ENCODE peak calls at places on chromosomes 13 and 19, in four cellular contexts. U, W, E and V are unnamed samples.

GRCh38 chr19:16938211-16938610 is 49.4 kb downstream of the F2RL3 start:
- DNase-seq in E (no peak), U (no peak), W (no peak), V (no peak)

GRCh38 chr19:35736913-35737886 is 5.1 kb downstream of the IGFLR1 start:
- DNase-seq in E (no peak), U (no peak), W (no peak), V (no peak)

GRCh38 chr19:37654118-37654517 is 1.1 kb downstream of the ZFP30 start:
- DNase-seq in W (no peak), E (no peak), U (no peak), V (no peak)

GRCh38 chr19:42403586-42403985 is 13.5 kb upstream of the CNFN start:
- DNase-seq in E (no peak), U (no peak), W (no peak), V (no peak)

GRCh38 chr13:90375851-90376250 is 971.6 kb upstream of the MIR17HG start:
- DNase-seq in E (no peak), U (no peak), W (no peak), V (no peak)

GRCh38 chr19:16661480-16662034 is 618 bp downstream of the TMEM38A start:
- DNase-seq in U (no peak), E (peak; percentile 37), W (peak; percentile 87), V (peak; percentile 56)

GRCh38 chr13:107461751-107462150 is 753.6 kb downstream of the LIG4 start:
- DNase-seq in U (peak; percentile 66), E (no peak), W (no peak), V (no peak)

GRCh38 chr13:68851026-68851425 is 1256.6 kb upstream of the ATXN8OS start:
- DNase-seq in W (no peak), U (no peak), E (no peak), V (no peak)

GRCh38 chr13:66222127-66222526 is 1008.0 kb downstream of the PCDH9 start:
- DNase-seq in U (no peak), E (no peak), W (no peak), V (no peak)

GRCh38 chr19:28169168-28169862 is 1043.6 kb downstream of the UQCRFS1 start:
- DNase-seq in W (no peak), E (no peak), U (no peak), V (no peak)

GRCh38 chr19:44807162-44807561 is 1.7 kb upstream of the BCAM start:
- DNase-seq in U (no peak), E (no peak), W (peak; percentile 89), V (peak; percentile 72)

GRCh38 chr13:74046461-74046860 is 87.7 kb downstream of the KLF12 start:
- DNase-seq in U (peak; percentile 51), E (no peak), W (no peak), V (no peak)

GRCh38 chr13:112728375-112729126 is 38.7 kb downstream of the ATP11A start:
- DNase-seq in W (no peak), E (no peak), U (no peak), V (no peak)

GRCh38 chr19:3374369-3375112 is 8.2 kb downstream of the NFIC start:
- DNase-seq in W (peak; percentile 90), E (peak; percentile 57), U (no peak), V (no peak)

GRCh38 chr13:42883142-42883541 is 101.8 kb downstream of the FAM216B start:
- DNase-seq in U (no peak), W (no peak), E (no peak), V (no peak)

GRCh38 chr13:50033696-50034095 is 18.5 kb downstream of the KCNRG start:
- DNase-seq in W (no peak), E (no peak), U (peak; percentile 61), V (no peak)

GRCh38 chr13:91618315-91618714 is 219.9 kb downstream of the GPC5 start:
- DNase-seq in W (no peak), E (no peak), U (no peak), V (no peak)

GRCh38 chr13:28494861-28495585 is at the start of gene FLT1:
- DNase-seq in W (peak; percentile 88), E (peak; percentile 63), U (peak; percentile 38), V (no peak)

GRCh38 chr13:106709509-106709908 is 141.6 kb upstream of the ARGLU1 start:
- DNase-seq in W (no peak), U (no peak), E (no peak), V (no peak)

GRCh38 chr19:43798546-43799409 is 3.5 kb downstream of the LYPD5 start:
- DNase-seq in U (no peak), W (peak; percentile 91), E (no peak), V (peak; percentile 69)
- TF ChIP-seq POLR2A in U (no peak), W (no peak), E (no peak), V (peak; percentile 47)

GRCh38 chr19:17949956-17950309 is 17.0 kb upstream of the KCNN1 start:
- DNase-seq in E (no peak), U (no peak), W (no peak), V (no peak)

GRCh38 chr19:17947815-17948473 is 15.1 kb downstream of the CCDC124 start:
- DNase-seq in U (peak; percentile 87), E (peak; percentile 89), W (peak; percentile 97), V (peak; percentile 91)

GRCh38 chr19:17948474-17948966 is 15.7 kb downstream of the CCDC124 start:
- DNase-seq in U (no peak), E (peak; percentile 62), W (no peak), V (no peak)

GRCh38 chr19:17948967-17949930 is 16.4 kb downstream of the CCDC124 start:
- DNase-seq in E (no peak), W (no peak), U (no peak), V (no peak)

GRCh38 chr19:17946965-17947784 is 14.4 kb downstream of the CCDC124 start:
- DNase-seq in U (no peak), W (no peak), E (no peak), V (no peak)
- TF ChIP-seq POLR2A in U (no peak), W (no peak), E (no peak), V (no peak)

DNA sequence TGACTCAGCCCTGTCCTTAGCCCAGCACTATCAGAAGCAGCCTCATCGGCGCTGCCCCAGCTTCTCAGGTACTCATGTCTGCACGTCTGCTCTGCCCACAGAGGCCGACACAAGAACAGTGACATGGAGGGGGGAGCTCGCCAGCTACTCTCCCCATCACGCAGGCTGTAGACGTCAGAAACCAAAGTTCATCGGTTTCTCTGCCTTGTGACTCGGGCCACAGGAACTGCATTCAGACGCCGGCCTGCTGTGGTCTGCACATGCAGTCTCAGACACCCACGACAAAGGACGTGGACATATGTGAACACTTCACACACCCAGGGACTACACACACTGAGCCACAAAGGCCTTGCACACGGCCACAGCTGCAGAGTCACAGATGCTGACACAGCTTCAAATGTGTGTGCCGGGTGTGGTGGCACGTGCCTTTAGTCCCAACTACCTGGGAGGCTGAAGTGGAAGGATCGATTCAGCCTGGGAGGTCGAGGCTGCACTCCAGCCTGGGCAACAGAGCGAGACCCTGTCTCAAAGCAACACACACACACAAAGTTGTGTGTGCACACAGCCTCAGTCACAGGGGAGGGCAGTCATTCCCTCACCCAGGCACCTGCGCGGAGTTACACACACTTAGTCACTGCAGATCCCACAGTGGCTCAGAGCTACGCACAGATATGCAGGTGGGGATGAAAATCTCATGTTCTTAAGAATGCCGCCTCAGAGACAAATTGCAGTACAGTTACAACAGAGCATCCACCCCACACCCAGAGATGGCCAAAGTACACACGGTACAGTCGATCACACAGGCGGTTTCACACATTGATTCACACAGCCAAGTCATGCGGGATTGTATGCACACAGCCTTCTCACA is 4.9 kb upstream of the ZFP36 start:
- DNase-seq in U (peak; percentile 89), W (peak; percentile 91), E (peak; percentile 59), V (peak; percentile 90)
- TF ChIP-seq POLR2A in U (no peak), W (no peak), E (no peak), V (peak; percentile 87)

DNA sequence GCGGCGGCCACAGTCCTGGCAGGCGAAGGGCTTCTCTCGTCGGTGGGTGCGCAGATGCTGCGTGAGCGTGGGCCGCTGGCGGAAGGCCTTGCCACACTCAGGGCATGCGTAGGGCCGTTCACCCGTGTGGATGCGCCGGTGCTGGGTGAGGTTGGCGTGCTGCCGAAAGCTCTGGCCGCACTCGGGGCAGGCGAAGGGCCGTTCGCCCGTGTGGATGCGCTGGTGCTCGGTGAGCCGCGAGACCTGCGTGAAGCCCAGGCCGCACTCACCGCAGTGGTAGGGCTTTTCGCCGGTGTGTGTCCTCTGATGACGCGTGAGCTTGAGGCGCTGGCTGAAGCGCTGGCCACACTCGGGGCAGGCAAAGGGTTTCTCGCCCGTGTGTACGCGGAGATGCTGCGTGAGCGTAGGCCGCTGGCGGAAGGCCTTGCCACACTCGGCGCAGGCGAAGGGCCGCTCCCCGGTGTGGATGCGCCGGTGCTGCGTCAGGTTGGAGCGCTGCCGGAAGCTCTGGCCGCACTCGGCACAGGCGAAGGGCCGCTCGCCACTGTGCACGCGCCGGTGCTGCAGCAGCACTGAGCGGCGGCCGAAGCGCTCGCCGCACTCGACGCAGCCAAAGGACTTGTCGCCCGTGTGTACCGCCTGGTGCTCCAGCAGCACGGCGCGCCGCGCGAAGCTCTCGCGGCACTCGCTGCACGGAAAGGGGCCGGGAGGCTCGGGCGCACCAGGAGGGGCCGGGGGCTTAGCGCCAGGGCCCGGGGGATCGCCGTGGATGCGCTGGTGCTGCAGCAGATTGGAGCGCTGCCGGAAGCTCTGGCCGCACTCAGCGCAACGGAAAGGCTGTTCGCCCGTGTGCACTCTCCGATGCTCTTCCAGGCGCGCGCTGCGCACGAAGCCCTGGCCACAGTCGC is 4.0 kb upstream of the UBE2M start:
- DNase-seq in U (peak; percentile 39), W (peak; percentile 76), E (no peak), V (no peak)
- TF ChIP-seq POLR2A in U (no peak), W (no peak), E (no peak), V (no peak)

GRCh38 chr13:48120246-48120645 is 25.3 kb upstream of the MED4 start:
- DNase-seq in U (no peak), W (no peak), E (no peak), V (no peak)
- TF ChIP-seq POLR2A in U (no peak), W (no peak), E (no peak), V (no peak)

DNA sequence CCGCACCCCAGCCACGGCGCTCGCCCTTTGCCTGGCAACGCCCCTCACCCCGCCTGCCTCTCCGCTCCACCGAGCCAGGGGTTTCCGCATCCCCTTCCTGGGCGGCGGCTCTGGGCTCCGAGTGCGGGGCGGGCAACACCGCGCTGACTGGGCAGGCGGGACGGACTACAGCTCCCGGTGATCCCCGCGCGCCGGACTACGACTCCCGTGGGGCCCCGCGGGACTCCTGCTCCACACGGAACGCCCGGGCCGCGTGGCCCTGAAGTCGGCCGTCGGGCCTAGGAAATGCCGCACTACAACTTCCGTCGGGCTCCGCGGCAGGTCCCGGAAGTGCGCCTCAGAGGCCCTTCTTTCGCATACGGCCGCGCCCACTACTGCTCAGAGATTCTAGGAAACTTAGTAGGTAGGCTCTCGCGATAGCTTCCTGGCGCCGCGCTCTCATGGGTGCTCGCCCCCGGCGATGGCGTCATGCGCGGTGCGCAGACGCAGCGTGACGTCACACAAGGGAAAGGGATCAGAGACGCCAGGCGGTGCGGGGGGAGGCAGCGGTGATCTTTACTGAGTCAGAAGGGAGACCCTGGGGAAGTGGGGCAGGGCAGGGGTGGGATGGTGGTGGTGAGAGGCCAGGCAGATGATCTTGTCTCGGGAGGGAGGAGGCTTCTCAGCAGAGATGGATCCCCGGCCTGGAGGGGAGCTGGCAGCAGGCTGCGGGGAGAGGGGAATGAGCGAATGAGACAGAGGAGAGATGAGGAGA is at the start of gene JOSD2:
- DNase-seq in U (peak; percentile 99), W (peak; percentile 99), E (peak; percentile 99), V (peak; percentile 98)
- TF ChIP-seq POLR2A in U (peak; percentile 55), W (no peak), E (peak; percentile 34), V (peak; percentile 67)

GRCh38 chr19:12938536-12939291 is at the start of gene CALR:
- DNase-seq in E (no peak), W (peak; percentile 91), U (no peak), V (peak; percentile 45)

GRCh38 chr19:12938054-12938535 is 314 bp upstream of the CALR start:
- DNase-seq in E (peak; percentile 100), U (peak; percentile 99), W (peak; percentile 100), V (peak; percentile 100)

GRCh38 chr19:12940897-12941296 is 2.5 kb downstream of the CALR start:
- DNase-seq in E (no peak), W (no peak), U (no peak), V (no peak)

GRCh38 chr19:12939908-12940533 is 1.6 kb downstream of the CALR start:
- DNase-seq in E (no peak), U (no peak), W (no peak), V (no peak)

GRCh38 chr19:12939292-12939606 is 840 bp downstream of the CALR start:
- DNase-seq in W (no peak), U (peak; percentile 66), E (no peak), V (peak; percentile 28)
- TF ChIP-seq POLR2A in W (no peak), U (no peak), E (no peak), V (no peak)